ENCODE peak calls at places on chromosome 20, in five cellular contexts. B is Peyer's patch, K is heart left ventricle, A is HCT116, G is K562. E is an unnamed sample. For H3K4me1, the result is how much of the 10 kb centered on the place peaks cover.

GRCh38 chr20:25237610-25238318 is 10.1 kb upstream of the PYGB start:
- DNase-seq in B (peak), K (no peak), A (peak), G (peak), E (no peak)

GRCh38 chr20:19937651-19938420 is 79.3 kb upstream of the NAA20 start:
- DNase-seq in B (no peak), K (no peak), A (no peak), G (no peak), E (no peak)

GRCh38 chr20:56621730-56622129 is 7.4 kb upstream of the TFAP2C start:
- DNase-seq in B (no peak), K (no peak), A (no peak), G (no peak), E (no peak)

GRCh38 chr20:58084966-58085365 is 143.5 kb downstream of the ANKRD60 start:
- DNase-seq in B (peak), K (no peak), A (no peak), G (no peak), E (no peak)

GRCh38 chr20:25083773-25084615 is 2.1 kb upstream of the VSX1 start:
- DNase-seq in B (no peak), K (no peak), A (no peak), G (no peak), E (no peak)

GRCh38 chr20:50713677-50714101 is 17.7 kb upstream of the PARD6B start:
- DNase-seq in B (peak), K (peak), A (no peak), G (peak), E (no peak)

GRCh38 chr20:11200423-11200822 is 526.6 kb upstream of the JAG1 start:
- DNase-seq in B (no peak), K (no peak), A (no peak), G (no peak), E (no peak)

GRCh38 chr20:37316116-37316774 is 26.8 kb downstream of the MANBAL start:
- DNase-seq in B (peak), K (no peak), A (no peak), G (peak), E (no peak)

GRCh38 chr20:58293453-58293852 is 16.1 kb upstream of the RAB22A start:
- DNase-seq in B (no peak), K (no peak), A (no peak), G (peak), E (no peak)

GRCh38 chr20:56463428-56463827 is 5.0 kb upstream of the RTF2 start:
- DNase-seq in B (no peak), K (no peak), A (no peak), G (no peak), E (no peak)

GRCh38 chr20:51335329-51335841 is 207.1 kb downstream of the NFATC2 start:
- DNase-seq in B (no peak), K (no peak), A (no peak), G (no peak), E (no peak)

GRCh38 chr20:8524716-8525343 is 392.8 kb downstream of the PLCB1 start:
- DNase-seq in B (no peak), K (no peak), A (no peak), G (no peak), E (no peak)

DNA sequence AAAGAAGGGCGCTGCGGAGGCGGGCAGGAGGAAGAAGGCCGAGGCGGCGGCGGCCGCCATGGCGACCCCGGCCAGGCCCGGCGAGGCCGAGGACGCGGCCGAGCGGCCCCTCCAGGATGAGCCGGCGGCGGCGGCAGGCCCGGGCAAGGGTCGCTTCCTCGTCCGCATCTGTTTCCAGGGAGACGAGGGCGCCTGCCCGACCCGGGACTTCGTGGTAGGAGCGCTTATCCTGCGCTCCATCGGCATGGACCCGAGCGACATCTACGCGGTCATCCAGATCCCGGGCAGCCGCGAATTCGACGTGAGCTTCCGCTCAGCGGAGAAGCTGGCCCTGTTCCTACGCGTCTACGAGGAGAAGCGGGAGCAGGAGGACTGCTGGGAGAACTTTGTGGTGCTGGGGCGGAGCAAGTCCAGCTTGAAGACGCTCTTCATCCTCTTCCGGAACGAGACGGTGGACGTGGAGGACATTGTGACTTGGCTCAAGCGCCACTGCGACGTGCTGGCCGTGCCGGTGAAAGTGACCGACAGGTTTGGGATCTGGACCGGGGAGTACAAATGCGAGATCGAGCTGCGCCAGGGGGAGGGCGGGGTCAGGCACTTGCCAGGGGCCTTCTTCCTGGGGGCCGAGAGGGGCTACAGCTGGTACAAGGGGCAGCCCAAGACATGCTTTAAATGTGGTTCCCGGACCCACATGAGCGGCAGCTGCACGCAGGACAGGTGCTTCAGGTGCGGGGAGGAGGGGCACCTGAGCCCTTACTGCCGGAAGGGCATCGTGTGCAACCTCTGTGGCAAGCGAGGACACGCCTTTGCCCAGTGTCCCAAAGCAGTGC is 770 bp downstream of the ZCCHC3 start:
- DNase-seq in B (peak), K (peak), A (no peak), G (peak), E (peak)
- TF ChIP-seq POLR2A in B (peak), K (no peak), A (peak), G (peak), E (no peak)

GRCh38 chr20:44461803-44462174 is 13.9 kb upstream of the TTPAL start:
- DNase-seq in B (no peak), K (no peak), A (no peak), G (no peak), E (no peak)

GRCh38 chr20:44463466-44463865 is 12.2 kb upstream of the TTPAL start:
- DNase-seq in B (no peak), K (no peak), A (no peak), G (no peak), E (no peak)

GRCh38 chr20:44461142-44461802 is 14.4 kb upstream of the TTPAL start:
- DNase-seq in B (no peak), K (no peak), A (no peak), G (no peak), E (peak)

GRCh38 chr20:44464514-44464913 is 11.2 kb upstream of the TTPAL start:
- DNase-seq in B (no peak), K (no peak), A (no peak), G (no peak), E (no peak)

GRCh38 chr20:44460795-44461141 is 14.9 kb upstream of the TTPAL start:
- DNase-seq in B (no peak), K (no peak), A (peak), G (peak), E (no peak)
- H3K27ac ChIP-seq in B (peak), K (no peak), A (no peak), G (no peak), E (peak)

GRCh38 chr20:53660947-53661381 is 67.3 kb upstream of the ZNF217 start:
- DNase-seq in B (no peak), K (no peak), A (no peak), G (no peak), E (no peak)

GRCh38 chr20:53658327-53658726 is 64.7 kb upstream of the ZNF217 start:
- DNase-seq in B (no peak), K (no peak), A (no peak), G (no peak), E (no peak)

GRCh38 chr20:53662595-53662994 is 69.0 kb upstream of the ZNF217 start:
- DNase-seq in B (no peak), K (no peak), A (no peak), G (no peak), E (no peak)

GRCh38 chr20:53658973-53659372 is 65.3 kb upstream of the ZNF217 start:
- DNase-seq in B (no peak), K (no peak), A (no peak), G (no peak), E (no peak)

GRCh38 chr20:53660078-53660909 is 66.7 kb upstream of the ZNF217 start:
- DNase-seq in B (peak), K (peak), A (no peak), G (no peak), E (no peak)
- H3K4me1 ChIP-seq in B (under half), K (under half), A (under half), G (under half), E (under half)

GRCh38 chr20:64180673-64181072 is 16.4 kb downstream of the MYT1 start:
- DNase-seq in B (no peak), K (no peak), A (no peak), G (no peak), E (no peak)

GRCh38 chr20:64176548-64177419 is 12.5 kb downstream of the MYT1 start:
- DNase-seq in B (no peak), K (no peak), A (no peak), G (no peak), E (peak)

GRCh38 chr20:64177420-64177783 is 13.2 kb downstream of the MYT1 start:
- DNase-seq in B (no peak), K (no peak), A (no peak), G (no peak), E (no peak)

GRCh38 chr20:64179805-64180204 is 15.6 kb downstream of the MYT1 start:
- DNase-seq in B (no peak), K (no peak), A (no peak), G (no peak), E (no peak)

DNA sequence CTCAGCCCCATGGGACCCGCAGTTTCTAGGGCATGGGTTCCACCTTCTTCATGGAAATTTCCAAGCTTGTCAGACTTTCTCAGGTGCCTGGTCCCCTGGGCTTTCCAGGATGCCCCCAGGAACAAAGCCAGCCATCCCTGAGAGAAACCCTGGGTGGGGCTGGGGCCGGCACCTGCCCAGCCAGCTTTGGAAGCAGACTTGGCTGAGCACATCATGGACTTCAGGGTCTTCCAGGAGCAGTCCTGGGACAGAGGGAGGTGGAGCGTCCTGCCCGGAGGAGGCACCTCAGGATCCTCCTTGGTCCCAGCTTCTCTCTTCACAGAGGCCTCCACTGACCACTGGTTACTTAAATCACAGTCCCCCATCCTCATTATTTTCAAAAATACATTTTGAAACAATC is 13.5 kb downstream of the MYT1 start:
- DNase-seq in B (no peak), K (no peak), A (no peak), G (no peak), E (no peak)
- TF ChIP-seq POLR2A in B (no peak), K (no peak), A (no peak), G (no peak), E (no peak)

GRCh38 chr20:54772931-54773642 is 297.7 kb downstream of the DOK5 start:
- DNase-seq in B (no peak), K (no peak), A (no peak), G (no peak), E (no peak)
- H3K27ac ChIP-seq in B (no peak), K (no peak), A (no peak), G (no peak), E (no peak)